ENCODE peak calls at places on chromosomes 6 and 20, in five cellular contexts. One of them, this sample, is unnamed.

GRCh38 chr20:59787186-59787890 is 146.1 kb downstream of the SYCP2 start:
- DNase-seq in amniotic stem cell: no peak
- DNase-seq in non-pigmented ciliary epithelial cell: no peak
- DNase-seq in AG08396: no peak
- DNase-seq in AG04449: no peak
- DNase-seq in this sample: no peak

GRCh38 chr20:12966468-12967085 is 42.2 kb upstream of the SPTLC3 start:
- DNase-seq in amniotic stem cell: no peak
- DNase-seq in non-pigmented ciliary epithelial cell: peak
- DNase-seq in AG08396: peak
- DNase-seq in AG04449: peak
- DNase-seq in this sample: peak

GRCh38 chr6:6090861-6091607 is 84.3 kb upstream of the NRN1 start:
- DNase-seq in amniotic stem cell: no peak
- DNase-seq in non-pigmented ciliary epithelial cell: no peak
- DNase-seq in AG08396: no peak
- DNase-seq in AG04449: no peak
- DNase-seq in this sample: no peak

GRCh38 chr6:151160869-151161268 is 78.9 kb upstream of the AKAP12 start:
- DNase-seq in amniotic stem cell: no peak
- DNase-seq in non-pigmented ciliary epithelial cell: peak
- DNase-seq in AG08396: no peak
- DNase-seq in AG04449: no peak
- DNase-seq in this sample: peak

GRCh38 chr6:150881911-150882481 is 16.5 kb downstream of the MTHFD1L start:
- DNase-seq in amniotic stem cell: peak
- DNase-seq in non-pigmented ciliary epithelial cell: peak
- DNase-seq in AG08396: peak
- DNase-seq in AG04449: peak
- DNase-seq in this sample: peak

GRCh38 chr20:61253640-61254511 is 1.8 kb downstream of the CDH4 start:
- DNase-seq in amniotic stem cell: no peak
- DNase-seq in non-pigmented ciliary epithelial cell: no peak
- DNase-seq in AG08396: peak
- DNase-seq in AG04449: no peak
- DNase-seq in this sample: peak

GRCh38 chr6:22231616-22232015 is 65.2 kb downstream of the PRL start:
- DNase-seq in amniotic stem cell: no peak
- DNase-seq in non-pigmented ciliary epithelial cell: peak
- DNase-seq in AG08396: no peak
- DNase-seq in AG04449: peak
- DNase-seq in this sample: no peak

GRCh38 chr20:44028341-44028715 is 113.7 kb downstream of the TOX2 start:
- DNase-seq in amniotic stem cell: no peak
- DNase-seq in non-pigmented ciliary epithelial cell: no peak
- DNase-seq in AG08396: no peak
- DNase-seq in AG04449: no peak
- DNase-seq in this sample: no peak

GRCh38 chr6:79802657-79803310 is 144.6 kb downstream of the ELOVL4 start:
- DNase-seq in amniotic stem cell: no peak
- DNase-seq in non-pigmented ciliary epithelial cell: no peak
- DNase-seq in AG08396: no peak
- DNase-seq in AG04449: no peak
- DNase-seq in this sample: no peak

GRCh38 chr6:7051780-7052440 is 55.9 kb upstream of the RREB1 start:
- DNase-seq in amniotic stem cell: no peak
- DNase-seq in non-pigmented ciliary epithelial cell: no peak
- DNase-seq in AG08396: peak
- DNase-seq in AG04449: no peak
- DNase-seq in this sample: peak

GRCh38 chr20:6806291-6806690 is 38.8 kb downstream of the BMP2 start:
- DNase-seq in amniotic stem cell: no peak
- DNase-seq in non-pigmented ciliary epithelial cell: no peak
- DNase-seq in AG08396: no peak
- DNase-seq in AG04449: no peak
- DNase-seq in this sample: no peak

This sample was measured in AG20443.